ENCODE peak calls at places on chromosomes 4 and X, in six cellular contexts. One of them, this sample, is unnamed. For H3K4me1, the result is how much of the 10 kb centered on the place peaks cover.

GRCh38 chr4:143597271-143597670 is 83.8 kb downstream of the SMARCA5 start:
- DNase-seq in aorta: no peak
- DNase-seq in PC-3: no peak
- DNase-seq in right cardiac atrium: no peak
- DNase-seq in ovary: no peak
- DNase-seq in keratinocyte: no peak
- DNase-seq in this sample: no peak

GRCh38 chr4:26985836-26986235 is 125.2 kb downstream of the STIM2 start:
- DNase-seq in aorta: no peak
- DNase-seq in PC-3: no peak
- DNase-seq in right cardiac atrium: no peak
- DNase-seq in ovary: no peak
- DNase-seq in keratinocyte: no peak
- DNase-seq in this sample: no peak

GRCh38 chr4:84971319-84971932 is 4.9 kb upstream of the WDFY3 start:
- DNase-seq in aorta: no peak
- DNase-seq in PC-3: peak
- DNase-seq in right cardiac atrium: no peak
- DNase-seq in ovary: no peak
- DNase-seq in keratinocyte: no peak
- DNase-seq in this sample: no peak

GRCh38 chr4:105765690-105766407 is 57.3 kb downstream of the GSTCD start:
- DNase-seq in aorta: no peak
- DNase-seq in PC-3: peak
- DNase-seq in right cardiac atrium: peak
- DNase-seq in ovary: no peak
- DNase-seq in keratinocyte: peak
- DNase-seq in this sample: no peak

GRCh38 chr4:13656569-13656988 is 29.1 kb upstream of the BOD1L1 start:
- DNase-seq in aorta: peak
- DNase-seq in PC-3: peak
- DNase-seq in right cardiac atrium: peak
- DNase-seq in ovary: peak
- DNase-seq in keratinocyte: no peak
- DNase-seq in this sample: peak

GRCh38 chrX:136627381-136627780 is 20.6 kb upstream of the CD40LG start:
- DNase-seq in aorta: no peak
- DNase-seq in PC-3: no peak
- DNase-seq in right cardiac atrium: no peak
- DNase-seq in ovary: no peak
- DNase-seq in keratinocyte: no peak
- DNase-seq in this sample: no peak

GRCh38 chrX:153971124-153971631 is 440 bp downstream of the HCFC1 start:
- DNase-seq in aorta: peak
- DNase-seq in PC-3: peak
- DNase-seq in right cardiac atrium: peak
- DNase-seq in ovary: peak
- DNase-seq in keratinocyte: peak
- DNase-seq in this sample: peak

GRCh38 chr4:45897934-45898585 is 225.8 kb downstream of the GABRG1 start:
- DNase-seq in aorta: no peak
- DNase-seq in PC-3: no peak
- DNase-seq in right cardiac atrium: no peak
- DNase-seq in ovary: no peak
- DNase-seq in keratinocyte: no peak
- DNase-seq in this sample: no peak

GRCh38 chr4:84091266-84091665 is 407.8 kb downstream of the NKX6-1 start:
- DNase-seq in aorta: no peak
- DNase-seq in PC-3: no peak
- DNase-seq in right cardiac atrium: no peak
- DNase-seq in ovary: no peak
- DNase-seq in keratinocyte: no peak
- DNase-seq in this sample: no peak

DNA sequence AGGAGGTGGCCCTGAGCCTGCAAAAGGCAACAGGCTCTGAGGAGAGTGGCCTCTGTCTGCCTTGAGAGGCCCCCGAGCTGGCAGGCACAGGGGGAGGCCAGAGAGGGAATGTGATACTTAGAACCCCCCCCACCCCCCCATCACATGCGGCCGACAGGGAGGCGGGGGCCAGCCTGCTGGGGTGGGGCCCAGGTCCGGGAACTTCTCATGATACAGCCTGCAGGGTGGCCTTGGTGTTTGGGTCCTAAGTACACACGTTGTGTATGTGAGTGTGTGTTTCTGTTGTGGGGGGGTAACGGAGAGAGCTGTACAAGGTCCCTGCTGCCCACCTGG is 19.7 kb downstream of the SH3BP2 start:
- DNase-seq in aorta: no peak
- DNase-seq in PC-3: no peak
- DNase-seq in right cardiac atrium: no peak
- DNase-seq in ovary: no peak
- DNase-seq in keratinocyte: no peak
- DNase-seq in this sample: no peak
- H3K4me1 ChIP-seq in aorta: under half
- H3K4me1 ChIP-seq in PC-3: under half
- H3K4me1 ChIP-seq in right cardiac atrium: under half
- H3K4me1 ChIP-seq in ovary: under half
- H3K4me1 ChIP-seq in keratinocyte: under half
- H3K4me1 ChIP-seq in this sample: half or more

DNA sequence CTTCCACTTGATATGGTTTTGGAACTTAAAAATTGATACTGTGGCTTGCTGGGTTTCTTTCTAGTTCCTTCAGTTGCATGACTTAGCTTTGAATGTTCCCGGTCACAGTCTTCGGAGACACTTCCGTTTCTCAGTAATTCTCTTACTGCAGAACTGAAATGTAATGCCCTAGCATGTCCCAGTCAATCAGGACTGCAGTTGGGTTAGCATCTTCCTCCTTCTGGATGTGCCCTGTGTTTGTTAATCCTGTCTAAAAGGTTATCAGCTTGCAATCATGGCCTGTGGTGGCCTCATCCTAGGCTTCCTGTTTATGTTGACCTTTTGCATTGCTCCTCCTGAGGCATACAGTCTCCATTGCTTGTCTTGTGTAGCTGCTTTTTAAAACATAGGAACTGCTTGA is 275.9 kb downstream of the ARHGAP10 start:
- DNase-seq in aorta: no peak
- DNase-seq in PC-3: no peak
- DNase-seq in right cardiac atrium: no peak
- DNase-seq in ovary: no peak
- DNase-seq in keratinocyte: no peak
- DNase-seq in this sample: no peak
- H3K4me1 ChIP-seq in aorta: under half
- H3K4me1 ChIP-seq in PC-3: under half
- H3K4me1 ChIP-seq in right cardiac atrium: under half
- H3K4me1 ChIP-seq in ovary: under half
- H3K4me1 ChIP-seq in keratinocyte: under half
- H3K4me1 ChIP-seq in this sample: under half

GRCh38 chr4:68344785-68345184 is 5.1 kb downstream of the YTHDC1 start:
- DNase-seq in aorta: no peak
- DNase-seq in PC-3: no peak
- DNase-seq in right cardiac atrium: no peak
- DNase-seq in ovary: no peak
- DNase-seq in keratinocyte: no peak
- DNase-seq in this sample: no peak
- H3K4me1 ChIP-seq in aorta: under half
- H3K4me1 ChIP-seq in PC-3: under half
- H3K4me1 ChIP-seq in right cardiac atrium: under half
- H3K4me1 ChIP-seq in ovary: under half
- H3K4me1 ChIP-seq in keratinocyte: under half
- H3K4me1 ChIP-seq in this sample: half or more

DNA sequence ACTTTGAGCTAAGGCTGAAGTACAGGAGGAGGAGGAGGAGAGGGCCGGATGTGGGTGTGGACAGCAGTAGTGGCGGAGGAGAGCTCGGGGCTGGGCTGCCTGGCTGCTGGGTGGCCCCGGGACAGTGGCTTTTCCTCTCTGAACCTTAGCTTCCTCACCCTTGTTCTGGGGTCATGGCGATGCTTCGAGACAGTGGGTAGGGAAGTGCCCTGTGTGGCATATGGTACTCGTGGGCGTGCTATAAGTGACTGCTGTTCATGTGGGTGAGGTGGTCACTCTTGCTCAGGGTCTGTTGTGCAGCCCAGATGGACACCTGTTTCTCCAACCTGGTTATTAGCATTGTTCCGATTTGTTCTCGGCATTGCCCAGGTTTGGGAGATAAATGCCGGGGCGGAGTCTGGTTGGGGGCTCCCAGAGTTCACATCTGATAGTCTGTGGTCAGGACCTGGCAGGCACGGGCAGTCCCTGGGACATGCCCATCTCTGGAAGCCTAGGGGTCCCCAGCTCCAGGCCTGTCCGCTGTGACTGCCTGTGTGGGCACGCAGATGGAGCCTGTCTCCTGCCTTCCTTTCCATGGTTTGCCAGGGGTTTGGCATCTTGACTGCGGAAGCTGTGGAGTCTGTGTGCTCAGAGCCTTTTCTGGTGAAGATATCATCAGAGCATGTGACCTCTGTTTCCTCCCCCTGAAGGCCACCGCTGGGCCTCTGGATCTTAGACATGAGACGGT is 4.9 kb upstream of the CPZ start:
- DNase-seq in aorta: peak
- DNase-seq in PC-3: no peak
- DNase-seq in right cardiac atrium: peak
- DNase-seq in ovary: peak
- DNase-seq in keratinocyte: no peak
- DNase-seq in this sample: no peak
- H3K4me1 ChIP-seq in aorta: under half
- H3K4me1 ChIP-seq in PC-3: under half
- H3K4me1 ChIP-seq in right cardiac atrium: under half
- H3K4me1 ChIP-seq in ovary: under half
- H3K4me1 ChIP-seq in keratinocyte: under half
- H3K4me1 ChIP-seq in this sample: under half

GRCh38 chr4:184951668-184952160 is 66.6 kb upstream of the HELT start:
- DNase-seq in aorta: peak
- DNase-seq in PC-3: no peak
- DNase-seq in right cardiac atrium: no peak
- DNase-seq in ovary: no peak
- DNase-seq in keratinocyte: no peak
- DNase-seq in this sample: no peak
- H3K4me1 ChIP-seq in aorta: under half
- H3K4me1 ChIP-seq in PC-3: under half
- H3K4me1 ChIP-seq in right cardiac atrium: under half
- H3K4me1 ChIP-seq in ovary: under half
- H3K4me1 ChIP-seq in keratinocyte: under half
- H3K4me1 ChIP-seq in this sample: under half

GRCh38 chr4:7050481-7051143 is 7.4 kb downstream of the TADA2B start:
- DNase-seq in aorta: peak
- DNase-seq in PC-3: no peak
- DNase-seq in right cardiac atrium: peak
- DNase-seq in ovary: peak
- DNase-seq in keratinocyte: no peak
- DNase-seq in this sample: no peak

GRCh38 chr4:7051144-7051495 is 7.9 kb downstream of the TADA2B start:
- DNase-seq in aorta: peak
- DNase-seq in PC-3: no peak
- DNase-seq in right cardiac atrium: no peak
- DNase-seq in ovary: no peak
- DNase-seq in keratinocyte: no peak
- DNase-seq in this sample: no peak

GRCh38 chr4:7049739-7050138 is 6.6 kb downstream of the TADA2B start:
- DNase-seq in aorta: peak
- DNase-seq in PC-3: no peak
- DNase-seq in right cardiac atrium: no peak
- DNase-seq in ovary: no peak
- DNase-seq in keratinocyte: no peak
- DNase-seq in this sample: no peak

GRCh38 chr4:7048642-7049041 is 5.5 kb downstream of the TADA2B start:
- DNase-seq in aorta: peak
- DNase-seq in PC-3: no peak
- DNase-seq in right cardiac atrium: no peak
- DNase-seq in ovary: no peak
- DNase-seq in keratinocyte: no peak
- DNase-seq in this sample: no peak

GRCh38 chr4:7049295-7049694 is 6.1 kb downstream of the TADA2B start:
- DNase-seq in aorta: peak
- DNase-seq in PC-3: no peak
- DNase-seq in right cardiac atrium: no peak
- DNase-seq in ovary: no peak
- DNase-seq in keratinocyte: no peak
- DNase-seq in this sample: no peak
- H3K4me1 ChIP-seq in aorta: under half
- H3K4me1 ChIP-seq in PC-3: under half
- H3K4me1 ChIP-seq in right cardiac atrium: under half
- H3K4me1 ChIP-seq in ovary: under half
- H3K4me1 ChIP-seq in keratinocyte: under half
- H3K4me1 ChIP-seq in this sample: half or more

GRCh38 chr4:123830920-123831319 is 434.3 kb downstream of the SPRY1 start:
- DNase-seq in aorta: no peak
- DNase-seq in PC-3: no peak
- DNase-seq in right cardiac atrium: no peak
- DNase-seq in ovary: no peak
- DNase-seq in keratinocyte: no peak
- DNase-seq in this sample: no peak
- H3K4me1 ChIP-seq in aorta: under half
- H3K4me1 ChIP-seq in PC-3: under half
- H3K4me1 ChIP-seq in right cardiac atrium: under half
- H3K4me1 ChIP-seq in ovary: under half
- H3K4me1 ChIP-seq in keratinocyte: under half
- H3K4me1 ChIP-seq in this sample: half or more

GRCh38 chr4:159428293-159428692 is 325.4 kb downstream of the RAPGEF2 start:
- DNase-seq in aorta: no peak
- DNase-seq in PC-3: no peak
- DNase-seq in right cardiac atrium: no peak
- DNase-seq in ovary: no peak
- DNase-seq in keratinocyte: no peak
- DNase-seq in this sample: no peak
- H3K4me1 ChIP-seq in aorta: under half
- H3K4me1 ChIP-seq in PC-3: under half
- H3K4me1 ChIP-seq in right cardiac atrium: under half
- H3K4me1 ChIP-seq in ovary: under half
- H3K4me1 ChIP-seq in keratinocyte: under half
- H3K4me1 ChIP-seq in this sample: under half

GRCh38 chr4:67546971-67547370 is 1.7 kb upstream of the CENPC start:
- DNase-seq in aorta: no peak
- DNase-seq in PC-3: no peak
- DNase-seq in right cardiac atrium: no peak
- DNase-seq in ovary: peak
- DNase-seq in keratinocyte: no peak
- DNase-seq in this sample: no peak
- H3K4me1 ChIP-seq in aorta: under half
- H3K4me1 ChIP-seq in PC-3: under half
- H3K4me1 ChIP-seq in right cardiac atrium: under half
- H3K4me1 ChIP-seq in ovary: under half
- H3K4me1 ChIP-seq in keratinocyte: under half
- H3K4me1 ChIP-seq in this sample: under half

This sample was measured in left ventricle myocardium inferior.